ENCODE peak calls at places on chromosomes 4 and X, in ten cellular contexts. One of them, this sample, is unnamed.

GRCh38 chr4:21467551-21467950 is 481.0 kb downstream of the KCNIP4 start:
- DNase-seq in GM12865: no peak
- DNase-seq in activated T-helper 1 cell treated with anti-CD3 and anti-CD28 coated beads, Interleukin-12 subunit alpha, Interleukin-12 subunit beta, Interleukin-2, Interleukin-4 antibody, amounts not matched to agents 30 ng/mL and 10 ng/mL and 1 ng/mL, durations not matched to agents 14 hours and 24 hours and 36 hours: no peak
- DNase-seq in stimulated activated CD8-positive, alpha-beta memory T cell treated with anti-CD3 and anti-CD28 coated beads, Interleukin-15, amount 100 ng/mL, for 4 hours: no peak
- DNase-seq in NCI-H446 treated with DMSO at 0.1 percent for 48 hours: no peak
- DNase-seq in non-pigmented ciliary epithelial cell: no peak
- DNase-seq in heart left ventricle: no peak
- DNase-seq in CD4-positive, alpha-beta memory T cell: no peak
- DNase-seq in NCI-H1436: no peak
- DNase-seq in left ventricle myocardium superior: no peak
- DNase-seq in this sample: no peak

GRCh38 chrX:115906881-115907280 is 263.7 kb upstream of the AGTR2 start:
- DNase-seq in NCI-H1436: no peak
- DNase-seq in NCI-H446 treated with DMSO at 0.1 percent for 48 hours: no peak
- DNase-seq in stimulated activated CD8-positive, alpha-beta memory T cell treated with anti-CD3 and anti-CD28 coated beads, Interleukin-15, amount 100 ng/mL, for 4 hours: no peak
- DNase-seq in left ventricle myocardium superior: no peak
- DNase-seq in non-pigmented ciliary epithelial cell: no peak
- DNase-seq in heart left ventricle: no peak
- DNase-seq in GM12865: no peak
- DNase-seq in activated T-helper 1 cell treated with anti-CD3 and anti-CD28 coated beads, Interleukin-12 subunit alpha, Interleukin-12 subunit beta, Interleukin-2, Interleukin-4 antibody, amounts not matched to agents 30 ng/mL and 10 ng/mL and 1 ng/mL, durations not matched to agents 14 hours and 24 hours and 36 hours: no peak
- DNase-seq in CD4-positive, alpha-beta memory T cell: no peak
- DNase-seq in this sample: peak

GRCh38 chr4:18540349-18540748 is 518.8 kb upstream of the LCORL start:
- DNase-seq in NCI-H446 treated with DMSO at 0.1 percent for 48 hours: no peak
- DNase-seq in activated T-helper 1 cell treated with anti-CD3 and anti-CD28 coated beads, Interleukin-12 subunit alpha, Interleukin-12 subunit beta, Interleukin-2, Interleukin-4 antibody, amounts not matched to agents 30 ng/mL and 10 ng/mL and 1 ng/mL, durations not matched to agents 14 hours and 24 hours and 36 hours: no peak
- DNase-seq in GM12865: no peak
- DNase-seq in non-pigmented ciliary epithelial cell: no peak
- DNase-seq in NCI-H1436: no peak
- DNase-seq in left ventricle myocardium superior: no peak
- DNase-seq in CD4-positive, alpha-beta memory T cell: no peak
- DNase-seq in stimulated activated CD8-positive, alpha-beta memory T cell treated with anti-CD3 and anti-CD28 coated beads, Interleukin-15, amount 100 ng/mL, for 4 hours: no peak
- DNase-seq in heart left ventricle: no peak
- DNase-seq in this sample: no peak

GRCh38 chrX:65673857-65674350 is 6.5 kb downstream of the MSN start:
- DNase-seq in CD4-positive, alpha-beta memory T cell: no peak
- DNase-seq in left ventricle myocardium superior: no peak
- DNase-seq in non-pigmented ciliary epithelial cell: no peak
- DNase-seq in NCI-H446 treated with DMSO at 0.1 percent for 48 hours: no peak
- DNase-seq in heart left ventricle: no peak
- DNase-seq in GM12865: no peak
- DNase-seq in activated T-helper 1 cell treated with anti-CD3 and anti-CD28 coated beads, Interleukin-12 subunit alpha, Interleukin-12 subunit beta, Interleukin-2, Interleukin-4 antibody, amounts not matched to agents 30 ng/mL and 10 ng/mL and 1 ng/mL, durations not matched to agents 14 hours and 24 hours and 36 hours: no peak
- DNase-seq in NCI-H1436: no peak
- DNase-seq in stimulated activated CD8-positive, alpha-beta memory T cell treated with anti-CD3 and anti-CD28 coated beads, Interleukin-15, amount 100 ng/mL, for 4 hours: no peak
- DNase-seq in this sample: no peak

GRCh38 chr4:156193116-156193515 is 239.4 kb upstream of the CTSO start:
- DNase-seq in heart left ventricle: no peak
- DNase-seq in CD4-positive, alpha-beta memory T cell: no peak
- DNase-seq in left ventricle myocardium superior: no peak
- DNase-seq in stimulated activated CD8-positive, alpha-beta memory T cell treated with anti-CD3 and anti-CD28 coated beads, Interleukin-15, amount 100 ng/mL, for 4 hours: no peak
- DNase-seq in GM12865: no peak
- DNase-seq in non-pigmented ciliary epithelial cell: no peak
- DNase-seq in activated T-helper 1 cell treated with anti-CD3 and anti-CD28 coated beads, Interleukin-12 subunit alpha, Interleukin-12 subunit beta, Interleukin-2, Interleukin-4 antibody, amounts not matched to agents 30 ng/mL and 10 ng/mL and 1 ng/mL, durations not matched to agents 14 hours and 24 hours and 36 hours: no peak
- DNase-seq in NCI-H1436: no peak
- DNase-seq in NCI-H446 treated with DMSO at 0.1 percent for 48 hours: no peak
- DNase-seq in this sample: no peak

GRCh38 chrX:19670854-19671620 is 155.7 kb upstream of the MAP3K15 start:
- DNase-seq in activated T-helper 1 cell treated with anti-CD3 and anti-CD28 coated beads, Interleukin-12 subunit alpha, Interleukin-12 subunit beta, Interleukin-2, Interleukin-4 antibody, amounts not matched to agents 30 ng/mL and 10 ng/mL and 1 ng/mL, durations not matched to agents 14 hours and 24 hours and 36 hours: no peak
- DNase-seq in left ventricle myocardium superior: peak
- DNase-seq in stimulated activated CD8-positive, alpha-beta memory T cell treated with anti-CD3 and anti-CD28 coated beads, Interleukin-15, amount 100 ng/mL, for 4 hours: no peak
- DNase-seq in NCI-H446 treated with DMSO at 0.1 percent for 48 hours: peak
- DNase-seq in non-pigmented ciliary epithelial cell: no peak
- DNase-seq in heart left ventricle: no peak
- DNase-seq in GM12865: no peak
- DNase-seq in NCI-H1436: no peak
- DNase-seq in CD4-positive, alpha-beta memory T cell: no peak
- DNase-seq in this sample: no peak

GRCh38 chr4:153160856-153161598 is 43.2 kb upstream of the TRIM2 start:
- DNase-seq in NCI-H446 treated with DMSO at 0.1 percent for 48 hours: peak
- DNase-seq in non-pigmented ciliary epithelial cell: no peak
- DNase-seq in activated T-helper 1 cell treated with anti-CD3 and anti-CD28 coated beads, Interleukin-12 subunit alpha, Interleukin-12 subunit beta, Interleukin-2, Interleukin-4 antibody, amounts not matched to agents 30 ng/mL and 10 ng/mL and 1 ng/mL, durations not matched to agents 14 hours and 24 hours and 36 hours: no peak
- DNase-seq in left ventricle myocardium superior: no peak
- DNase-seq in CD4-positive, alpha-beta memory T cell: no peak
- DNase-seq in GM12865: no peak
- DNase-seq in NCI-H1436: no peak
- DNase-seq in heart left ventricle: no peak
- DNase-seq in stimulated activated CD8-positive, alpha-beta memory T cell treated with anti-CD3 and anti-CD28 coated beads, Interleukin-15, amount 100 ng/mL, for 4 hours: no peak
- DNase-seq in this sample: no peak

GRCh38 chr4:87270144-87270543 is 49.7 kb upstream of the KLHL8 start:
- DNase-seq in GM12865: peak
- DNase-seq in NCI-H446 treated with DMSO at 0.1 percent for 48 hours: peak
- DNase-seq in non-pigmented ciliary epithelial cell: peak
- DNase-seq in activated T-helper 1 cell treated with anti-CD3 and anti-CD28 coated beads, Interleukin-12 subunit alpha, Interleukin-12 subunit beta, Interleukin-2, Interleukin-4 antibody, amounts not matched to agents 30 ng/mL and 10 ng/mL and 1 ng/mL, durations not matched to agents 14 hours and 24 hours and 36 hours: no peak
- DNase-seq in NCI-H1436: peak
- DNase-seq in left ventricle myocardium superior: no peak
- DNase-seq in heart left ventricle: no peak
- DNase-seq in stimulated activated CD8-positive, alpha-beta memory T cell treated with anti-CD3 and anti-CD28 coated beads, Interleukin-15, amount 100 ng/mL, for 4 hours: no peak
- DNase-seq in CD4-positive, alpha-beta memory T cell: no peak
- DNase-seq in this sample: peak

GRCh38 chr4:27272264-27272663 is 411.6 kb downstream of the STIM2 start:
- DNase-seq in activated T-helper 1 cell treated with anti-CD3 and anti-CD28 coated beads, Interleukin-12 subunit alpha, Interleukin-12 subunit beta, Interleukin-2, Interleukin-4 antibody, amounts not matched to agents 30 ng/mL and 10 ng/mL and 1 ng/mL, durations not matched to agents 14 hours and 24 hours and 36 hours: no peak
- DNase-seq in NCI-H1436: no peak
- DNase-seq in NCI-H446 treated with DMSO at 0.1 percent for 48 hours: no peak
- DNase-seq in left ventricle myocardium superior: no peak
- DNase-seq in stimulated activated CD8-positive, alpha-beta memory T cell treated with anti-CD3 and anti-CD28 coated beads, Interleukin-15, amount 100 ng/mL, for 4 hours: no peak
- DNase-seq in heart left ventricle: no peak
- DNase-seq in GM12865: no peak
- DNase-seq in CD4-positive, alpha-beta memory T cell: no peak
- DNase-seq in non-pigmented ciliary epithelial cell: no peak
- DNase-seq in this sample: no peak

GRCh38 chr4:89803915-89804314 is 33.0 kb downstream of the SNCA start:
- DNase-seq in NCI-H446 treated with DMSO at 0.1 percent for 48 hours: no peak
- DNase-seq in left ventricle myocardium superior: no peak
- DNase-seq in heart left ventricle: no peak
- DNase-seq in CD4-positive, alpha-beta memory T cell: no peak
- DNase-seq in GM12865: no peak
- DNase-seq in activated T-helper 1 cell treated with anti-CD3 and anti-CD28 coated beads, Interleukin-12 subunit alpha, Interleukin-12 subunit beta, Interleukin-2, Interleukin-4 antibody, amounts not matched to agents 30 ng/mL and 10 ng/mL and 1 ng/mL, durations not matched to agents 14 hours and 24 hours and 36 hours: no peak
- DNase-seq in non-pigmented ciliary epithelial cell: no peak
- DNase-seq in stimulated activated CD8-positive, alpha-beta memory T cell treated with anti-CD3 and anti-CD28 coated beads, Interleukin-15, amount 100 ng/mL, for 4 hours: no peak
- DNase-seq in NCI-H1436: no peak
- DNase-seq in this sample: no peak

GRCh38 chr4:184807797-184808718 is 17.7 kb downstream of the ACSL1 start:
- DNase-seq in non-pigmented ciliary epithelial cell: no peak
- DNase-seq in left ventricle myocardium superior: peak
- DNase-seq in heart left ventricle: no peak
- DNase-seq in NCI-H446 treated with DMSO at 0.1 percent for 48 hours: no peak
- DNase-seq in activated T-helper 1 cell treated with anti-CD3 and anti-CD28 coated beads, Interleukin-12 subunit alpha, Interleukin-12 subunit beta, Interleukin-2, Interleukin-4 antibody, amounts not matched to agents 30 ng/mL and 10 ng/mL and 1 ng/mL, durations not matched to agents 14 hours and 24 hours and 36 hours: no peak
- DNase-seq in stimulated activated CD8-positive, alpha-beta memory T cell treated with anti-CD3 and anti-CD28 coated beads, Interleukin-15, amount 100 ng/mL, for 4 hours: no peak
- DNase-seq in GM12865: no peak
- DNase-seq in NCI-H1436: peak
- DNase-seq in CD4-positive, alpha-beta memory T cell: no peak
- DNase-seq in this sample: no peak

GRCh38 chrX:2696698-2697215 is 5.7 kb downstream of the CD99 start:
- DNase-seq in NCI-H1436: no peak
- DNase-seq in left ventricle myocardium superior: no peak
- DNase-seq in GM12865: peak
- DNase-seq in stimulated activated CD8-positive, alpha-beta memory T cell treated with anti-CD3 and anti-CD28 coated beads, Interleukin-15, amount 100 ng/mL, for 4 hours: peak
- DNase-seq in CD4-positive, alpha-beta memory T cell: peak
- DNase-seq in activated T-helper 1 cell treated with anti-CD3 and anti-CD28 coated beads, Interleukin-12 subunit alpha, Interleukin-12 subunit beta, Interleukin-2, Interleukin-4 antibody, amounts not matched to agents 30 ng/mL and 10 ng/mL and 1 ng/mL, durations not matched to agents 14 hours and 24 hours and 36 hours: peak
- DNase-seq in heart left ventricle: no peak
- DNase-seq in NCI-H446 treated with DMSO at 0.1 percent for 48 hours: no peak
- DNase-seq in non-pigmented ciliary epithelial cell: no peak
- DNase-seq in this sample: peak

GRCh38 chr4:44859477-44859876 is 133.1 kb upstream of the GNPDA2 start:
- DNase-seq in stimulated activated CD8-positive, alpha-beta memory T cell treated with anti-CD3 and anti-CD28 coated beads, Interleukin-15, amount 100 ng/mL, for 4 hours: no peak
- DNase-seq in CD4-positive, alpha-beta memory T cell: no peak
- DNase-seq in heart left ventricle: no peak
- DNase-seq in left ventricle myocardium superior: no peak
- DNase-seq in activated T-helper 1 cell treated with anti-CD3 and anti-CD28 coated beads, Interleukin-12 subunit alpha, Interleukin-12 subunit beta, Interleukin-2, Interleukin-4 antibody, amounts not matched to agents 30 ng/mL and 10 ng/mL and 1 ng/mL, durations not matched to agents 14 hours and 24 hours and 36 hours: no peak
- DNase-seq in GM12865: no peak
- DNase-seq in non-pigmented ciliary epithelial cell: no peak
- DNase-seq in NCI-H446 treated with DMSO at 0.1 percent for 48 hours: no peak
- DNase-seq in NCI-H1436: no peak
- DNase-seq in this sample: no peak

GRCh38 chrX:24828147-24828546 is 134.4 kb downstream of the POLA1 start:
- DNase-seq in heart left ventricle: no peak
- DNase-seq in NCI-H446 treated with DMSO at 0.1 percent for 48 hours: no peak
- DNase-seq in NCI-H1436: no peak
- DNase-seq in left ventricle myocardium superior: no peak
- DNase-seq in stimulated activated CD8-positive, alpha-beta memory T cell treated with anti-CD3 and anti-CD28 coated beads, Interleukin-15, amount 100 ng/mL, for 4 hours: no peak
- DNase-seq in non-pigmented ciliary epithelial cell: no peak
- DNase-seq in GM12865: no peak
- DNase-seq in activated T-helper 1 cell treated with anti-CD3 and anti-CD28 coated beads, Interleukin-12 subunit alpha, Interleukin-12 subunit beta, Interleukin-2, Interleukin-4 antibody, amounts not matched to agents 30 ng/mL and 10 ng/mL and 1 ng/mL, durations not matched to agents 14 hours and 24 hours and 36 hours: no peak
- DNase-seq in CD4-positive, alpha-beta memory T cell: no peak
- DNase-seq in this sample: no peak

GRCh38 chrX:39301041-39301440 is 499.8 kb downstream of the MID1IP1 start:
- DNase-seq in stimulated activated CD8-positive, alpha-beta memory T cell treated with anti-CD3 and anti-CD28 coated beads, Interleukin-15, amount 100 ng/mL, for 4 hours: no peak
- DNase-seq in GM12865: no peak
- DNase-seq in NCI-H446 treated with DMSO at 0.1 percent for 48 hours: peak
- DNase-seq in non-pigmented ciliary epithelial cell: no peak
- DNase-seq in heart left ventricle: no peak
- DNase-seq in NCI-H1436: no peak
- DNase-seq in left ventricle myocardium superior: no peak
- DNase-seq in activated T-helper 1 cell treated with anti-CD3 and anti-CD28 coated beads, Interleukin-12 subunit alpha, Interleukin-12 subunit beta, Interleukin-2, Interleukin-4 antibody, amounts not matched to agents 30 ng/mL and 10 ng/mL and 1 ng/mL, durations not matched to agents 14 hours and 24 hours and 36 hours: no peak
- DNase-seq in CD4-positive, alpha-beta memory T cell: no peak
- DNase-seq in this sample: no peak

GRCh38 chrX:153689654-153690465 is 2.1 kb downstream of the SLC6A8 start:
- DNase-seq in GM12865: no peak
- DNase-seq in NCI-H1436: no peak
- DNase-seq in NCI-H446 treated with DMSO at 0.1 percent for 48 hours: no peak
- DNase-seq in heart left ventricle: no peak
- DNase-seq in non-pigmented ciliary epithelial cell: no peak
- DNase-seq in activated T-helper 1 cell treated with anti-CD3 and anti-CD28 coated beads, Interleukin-12 subunit alpha, Interleukin-12 subunit beta, Interleukin-2, Interleukin-4 antibody, amounts not matched to agents 30 ng/mL and 10 ng/mL and 1 ng/mL, durations not matched to agents 14 hours and 24 hours and 36 hours: no peak
- DNase-seq in stimulated activated CD8-positive, alpha-beta memory T cell treated with anti-CD3 and anti-CD28 coated beads, Interleukin-15, amount 100 ng/mL, for 4 hours: no peak
- DNase-seq in left ventricle myocardium superior: no peak
- DNase-seq in CD4-positive, alpha-beta memory T cell: no peak
- DNase-seq in this sample: no peak

GRCh38 chrX:110143454-110144210 is 140.7 kb downstream of the TMEM164 start:
- DNase-seq in NCI-H1436: no peak
- DNase-seq in CD4-positive, alpha-beta memory T cell: no peak
- DNase-seq in stimulated activated CD8-positive, alpha-beta memory T cell treated with anti-CD3 and anti-CD28 coated beads, Interleukin-15, amount 100 ng/mL, for 4 hours: no peak
- DNase-seq in heart left ventricle: no peak
- DNase-seq in non-pigmented ciliary epithelial cell: no peak
- DNase-seq in NCI-H446 treated with DMSO at 0.1 percent for 48 hours: peak
- DNase-seq in left ventricle myocardium superior: no peak
- DNase-seq in GM12865: no peak
- DNase-seq in activated T-helper 1 cell treated with anti-CD3 and anti-CD28 coated beads, Interleukin-12 subunit alpha, Interleukin-12 subunit beta, Interleukin-2, Interleukin-4 antibody, amounts not matched to agents 30 ng/mL and 10 ng/mL and 1 ng/mL, durations not matched to agents 14 hours and 24 hours and 36 hours: no peak
- DNase-seq in this sample: no peak

GRCh38 chrX:129495941-129496340 is 27.3 kb downstream of the SMARCA1 start:
- DNase-seq in non-pigmented ciliary epithelial cell: no peak
- DNase-seq in heart left ventricle: no peak
- DNase-seq in GM12865: no peak
- DNase-seq in stimulated activated CD8-positive, alpha-beta memory T cell treated with anti-CD3 and anti-CD28 coated beads, Interleukin-15, amount 100 ng/mL, for 4 hours: no peak
- DNase-seq in CD4-positive, alpha-beta memory T cell: no peak
- DNase-seq in activated T-helper 1 cell treated with anti-CD3 and anti-CD28 coated beads, Interleukin-12 subunit alpha, Interleukin-12 subunit beta, Interleukin-2, Interleukin-4 antibody, amounts not matched to agents 30 ng/mL and 10 ng/mL and 1 ng/mL, durations not matched to agents 14 hours and 24 hours and 36 hours: no peak
- DNase-seq in NCI-H446 treated with DMSO at 0.1 percent for 48 hours: no peak
- DNase-seq in NCI-H1436: no peak
- DNase-seq in left ventricle myocardium superior: no peak
- DNase-seq in this sample: no peak

GRCh38 chr4:38034986-38035882 is 75.0 kb downstream of the PTTG2 start:
- DNase-seq in heart left ventricle: no peak
- DNase-seq in activated T-helper 1 cell treated with anti-CD3 and anti-CD28 coated beads, Interleukin-12 subunit alpha, Interleukin-12 subunit beta, Interleukin-2, Interleukin-4 antibody, amounts not matched to agents 30 ng/mL and 10 ng/mL and 1 ng/mL, durations not matched to agents 14 hours and 24 hours and 36 hours: no peak
- DNase-seq in CD4-positive, alpha-beta memory T cell: peak
- DNase-seq in left ventricle myocardium superior: no peak
- DNase-seq in NCI-H1436: peak
- DNase-seq in GM12865: peak
- DNase-seq in NCI-H446 treated with DMSO at 0.1 percent for 48 hours: peak
- DNase-seq in non-pigmented ciliary epithelial cell: no peak
- DNase-seq in stimulated activated CD8-positive, alpha-beta memory T cell treated with anti-CD3 and anti-CD28 coated beads, Interleukin-15, amount 100 ng/mL, for 4 hours: peak
- DNase-seq in this sample: peak

GRCh38 chr4:7451434-7451789 is 16.7 kb upstream of the PSAPL1 start:
- DNase-seq in stimulated activated CD8-positive, alpha-beta memory T cell treated with anti-CD3 and anti-CD28 coated beads, Interleukin-15, amount 100 ng/mL, for 4 hours: no peak
- DNase-seq in NCI-H1436: no peak
- DNase-seq in heart left ventricle: no peak
- DNase-seq in activated T-helper 1 cell treated with anti-CD3 and anti-CD28 coated beads, Interleukin-12 subunit alpha, Interleukin-12 subunit beta, Interleukin-2, Interleukin-4 antibody, amounts not matched to agents 30 ng/mL and 10 ng/mL and 1 ng/mL, durations not matched to agents 14 hours and 24 hours and 36 hours: no peak
- DNase-seq in non-pigmented ciliary epithelial cell: no peak
- DNase-seq in NCI-H446 treated with DMSO at 0.1 percent for 48 hours: no peak
- DNase-seq in CD4-positive, alpha-beta memory T cell: no peak
- DNase-seq in left ventricle myocardium superior: no peak
- DNase-seq in GM12865: no peak
- DNase-seq in this sample: no peak

This sample was measured in GM20000.